ENCODE peak calls at places on chromosome 12, in ten cellular contexts. B is right atrium auricular region, A is stomach, R is K562, Y is fibroblast of the aortic adventitia, L is kidney, N is dorsolateral prefrontal cortex, S is astrocyte, Z is lung, C is upper lobe of right lung. U is an unnamed sample.

GRCh38 chr12:124523071-124523470 is 44.3 kb downstream of the NCOR2 start:
- DNase-seq in R (no peak), N (no peak), Z (no peak), A (no peak), C (no peak), Y (no peak), S (no peak), B (no peak), L (no peak), U (no peak)

GRCh38 chr12:76236640-76237039 is 111.6 kb downstream of the BBS10 start:
- DNase-seq in A (no peak), S (peak), B (no peak), R (no peak), Y (peak), Z (no peak), N (no peak), C (no peak), L (no peak), U (no peak)

GRCh38 chr12:107178776-107179175 is 85.4 kb upstream of the CRY1 start:
- DNase-seq in B (no peak), N (no peak), Z (no peak), C (no peak), R (no peak), S (no peak), Y (no peak), L (no peak), A (no peak), U (no peak)

GRCh38 chr12:95304673-95305198 is 87.1 kb downstream of the VEZT start:
- DNase-seq in R (no peak), B (no peak), Z (no peak), N (no peak), Y (peak), A (no peak), L (no peak), S (peak), C (no peak), U (no peak)

GRCh38 chr12:4379410-4379809 is at the start of gene FGF23:
- DNase-seq in R (no peak), B (no peak), Y (peak), A (no peak), S (peak), Z (no peak), C (no peak), L (no peak), N (no peak), U (no peak)

GRCh38 chr12:88552672-88553079 is 27.6 kb downstream of the KITLG start:
- DNase-seq in Z (no peak), B (no peak), A (no peak), R (no peak), Y (peak), L (no peak), S (peak), C (no peak), N (no peak), U (no peak)

GRCh38 chr12:63150255-63151060 is 543 bp downstream of the AVPR1A start:
- DNase-seq in L (peak), S (no peak), Y (no peak), N (no peak), B (no peak), Z (no peak), A (no peak), C (peak), R (no peak), U (no peak)

GRCh38 chr12:30796891-30797371 is 42.2 kb upstream of the CAPRIN2 start:
- DNase-seq in Z (no peak), Y (peak), C (no peak), N (no peak), R (no peak), S (peak), A (no peak), L (peak), B (no peak), U (no peak)

GRCh38 chr12:101552277-101552676 is 42.5 kb upstream of the MYBPC1 start:
- DNase-seq in N (no peak), L (no peak), Z (peak), C (no peak), R (no peak), A (no peak), Y (peak), B (peak), S (no peak), U (no peak)

GRCh38 chr12:113473942-113474341 is 2.3 kb upstream of the LHX5 start:
- DNase-seq in A (no peak), N (no peak), C (no peak), Y (no peak), S (no peak), B (no peak), Z (no peak), R (no peak), L (no peak), U (no peak)

GRCh38 chr12:68119724-68120211 is 39.8 kb downstream of the IFNG start:
- DNase-seq in A (no peak), C (no peak), Z (no peak), N (peak), Y (no peak), B (no peak), S (peak), R (no peak), L (no peak), U (no peak)

GRCh38 chr12:117646595-117646994 is 285.2 kb upstream of the NOS1 start:
- DNase-seq in R (no peak), N (no peak), Z (no peak), L (no peak), S (no peak), Y (no peak), C (no peak), B (no peak), A (no peak), U (no peak)

GRCh38 chr12:41092115-41092514 is 96.0 kb upstream of the PDZRN4 start:
- DNase-seq in S (no peak), Z (no peak), L (no peak), A (no peak), Y (no peak), C (no peak), N (no peak), R (no peak), B (no peak), U (no peak)

GRCh38 chr12:109460538-109460937 is 16.6 kb downstream of the KCTD10 start:
- DNase-seq in C (peak), A (no peak), Y (no peak), L (peak), R (no peak), Z (peak), B (no peak), N (no peak), S (no peak), U (no peak)

GRCh38 chr12:32312049-32312670 is 87.2 kb upstream of the FGD4 start:
- DNase-seq in A (no peak), B (no peak), Z (no peak), N (no peak), L (no peak), R (peak), Y (peak), C (no peak), S (peak), U (no peak)

GRCh38 chr12:118680361-118680963 is 300.9 kb upstream of the SRRM4 start:
- DNase-seq in Z (no peak), B (no peak), N (no peak), R (peak), L (peak), A (no peak), S (no peak), Y (no peak), C (no peak), U (peak)

GRCh38 chr12:91990525-91990924 is 155.1 kb downstream of the BTG1 start:
- DNase-seq in B (no peak), N (no peak), S (peak), Z (no peak), C (no peak), L (no peak), R (no peak), A (no peak), Y (peak), U (no peak)

GRCh38 chr12:943051-943450 is 6.4 kb downstream of the RAD52 start:
- DNase-seq in Z (no peak), R (no peak), C (no peak), Y (no peak), B (no peak), L (no peak), N (no peak), S (no peak), A (peak), U (no peak)

GRCh38 chr12:116524964-116525379 is 34.2 kb upstream of the MAP1LC3B2 start:
- DNase-seq in B (no peak), A (no peak), L (peak), C (no peak), S (peak), N (no peak), R (no peak), Y (peak), Z (no peak), U (no peak)

GRCh38 chr12:89247541-89247942 is 104.8 kb downstream of the DUSP6 start:
- DNase-seq in A (no peak), N (no peak), R (no peak), L (no peak), C (no peak), Z (no peak), Y (no peak), S (no peak), B (no peak), U (no peak)

GRCh38 chr12:19048943-19049342 is 80.6 kb upstream of the PLEKHA5 start:
- DNase-seq in N (no peak), L (no peak), Y (no peak), R (no peak), S (peak), Z (no peak), C (no peak), B (no peak), A (no peak), U (no peak)

GRCh38 chr12:103495158-103495782 is 498 bp downstream of the C12orf42 start:
- DNase-seq in C (peak), R (no peak), Y (no peak), Z (no peak), N (peak), B (no peak), A (peak), S (no peak), L (peak), U (peak)

GRCh38 chr12:121295746-121296617 is 527 bp downstream of the CAMKK2 start:
- DNase-seq in R (peak), A (no peak), C (peak), L (peak), Z (peak), Y (no peak), S (no peak), B (no peak), N (peak), U (peak)

GRCh38 chr12:124509676-124510300 is 57.6 kb downstream of the NCOR2 start:
- DNase-seq in Z (no peak), B (peak), Y (peak), A (peak), L (peak), C (no peak), S (peak), R (peak), N (peak), U (peak)

GRCh38 chr12:111444706-111445310 is 39.1 kb downstream of the SH2B3 start:
- DNase-seq in S (no peak), C (peak), A (peak), N (peak), R (no peak), L (peak), Y (peak), Z (peak), B (peak), U (peak)

GRCh38 chr12:112586148-112586783 is 167.5 kb downstream of the PTPN11 start:
- DNase-seq in Y (no peak), B (no peak), R (no peak), A (no peak), S (no peak), L (no peak), C (no peak), Z (no peak), N (no peak), U (no peak)

GRCh38 chr12:19129121-19129485 is 430 bp upstream of the PLEKHA5 start:
- DNase-seq in Y (peak), Z (no peak), C (no peak), S (no peak), R (no peak), L (no peak), B (no peak), A (no peak), N (no peak), U (no peak)

GRCh38 chr12:98513379-98514318 is 1.7 kb upstream of the TMPO start:
- DNase-seq in N (no peak), B (peak), Z (no peak), S (no peak), Y (no peak), A (no peak), R (peak), L (no peak), C (no peak), U (no peak)

GRCh38 chr12:121976950-121977349 is 44.7 kb upstream of the BCL7A start:
- DNase-seq in L (no peak), Z (no peak), N (no peak), B (no peak), C (no peak), R (no peak), A (no peak), S (no peak), Y (no peak), U (no peak)

GRCh38 chr12:49673446-49674317 is 33.5 kb downstream of the FMNL3 start:
- DNase-seq in Y (peak), L (peak), N (peak), S (peak), Z (peak), R (peak), A (peak), C (peak), B (peak), U (peak)

GRCh38 chr12:113242560-113242959 is 21.3 kb downstream of the TPCN1 start:
- DNase-seq in B (no peak), N (no peak), L (no peak), Y (no peak), S (no peak), C (no peak), Z (no peak), R (no peak), A (no peak), U (no peak)

GRCh38 chr12:29634057-29634456 is 136.6 kb upstream of the OVCH1 start:
- DNase-seq in N (no peak), A (no peak), L (no peak), Z (no peak), S (peak), R (no peak), C (no peak), B (no peak), Y (peak), U (no peak)

GRCh38 chr12:12722351-12723146 is 5.4 kb downstream of the CDKN1B start:
- DNase-seq in Z (no peak), N (no peak), S (peak), C (no peak), L (no peak), A (no peak), Y (peak), B (no peak), R (no peak), U (no peak)

GRCh38 chr12:102978316-102978715 is 20.8 kb downstream of the ASCL1 start:
- DNase-seq in B (no peak), L (no peak), C (no peak), Y (no peak), S (no peak), N (no peak), A (no peak), R (no peak), Z (no peak), U (no peak)

GRCh38 chr12:2198088-2198501 is 145.3 kb downstream of the CACNA1C start:
- DNase-seq in Z (no peak), L (no peak), R (no peak), C (no peak), S (peak), N (peak), A (no peak), Y (no peak), B (no peak), U (no peak)

GRCh38 chr12:69502342-69503081 is 32.3 kb downstream of the FRS2 start:
- DNase-seq in A (no peak), N (no peak), L (no peak), Y (no peak), S (peak), Z (no peak), R (no peak), B (no peak), C (no peak), U (no peak)

GRCh38 chr12:119804011-119804641 is 73.0 kb downstream of the CIT start:
- DNase-seq in R (peak), C (peak), Y (peak), S (peak), N (peak), B (peak), A (peak), Z (peak), L (peak), U (no peak)
- H3K4me3 ChIP-seq in R (no peak), C (no peak), Y (peak), S (peak), N (peak), B (peak), A (peak), Z (no peak), L (peak), U (peak)

GRCh38 chr12:132461526-132461925 is 28.4 kb upstream of the FBRSL1 start:
- DNase-seq in S (peak), B (no peak), C (no peak), R (no peak), Z (no peak), N (no peak), A (no peak), Y (no peak), L (peak), U (no peak)
- TF ChIP-seq CTCF in S (no peak), B (no peak), C (no peak), R (no peak), Z (no peak), N (no peak), A (no peak), Y (no peak), L (no peak), U (no peak)

GRCh38 chr12:7327913-7328312 is 24.0 kb downstream of the ACSM4 start:
- DNase-seq in C (no peak), Y (peak), Z (no peak), N (no peak), S (no peak), L (no peak), A (no peak), R (no peak), B (no peak), U (no peak)

GRCh38 chr12:7321624-7322023 is 17.8 kb downstream of the ACSM4 start:
- DNase-seq in L (no peak), C (no peak), Z (no peak), Y (no peak), N (no peak), S (no peak), B (no peak), A (no peak), R (peak), U (no peak)

GRCh38 chr12:7324176-7324575 is 20.3 kb downstream of the ACSM4 start:
- DNase-seq in C (no peak), R (no peak), L (no peak), S (no peak), B (no peak), Y (no peak), A (no peak), Z (no peak), N (no peak), U (no peak)

GRCh38 chr12:7319934-7320333 is 16.1 kb downstream of the ACSM4 start:
- DNase-seq in A (no peak), C (no peak), Z (no peak), N (no peak), Y (no peak), L (no peak), B (no peak), R (no peak), S (no peak), U (no peak)

GRCh38 chr12:7322599-7322998 is 18.7 kb downstream of the ACSM4 start:
- DNase-seq in N (no peak), S (no peak), A (no peak), B (no peak), C (no peak), Z (no peak), Y (no peak), R (no peak), L (no peak), U (no peak)
- H3K4me3 ChIP-seq in N (no peak), S (no peak), A (no peak), B (no peak), C (no peak), Z (no peak), Y (no peak), R (no peak), L (no peak), U (no peak)

GRCh38 chr12:132557969-132558856 is 52.2 kb downstream of the LRCOL1 start:
- DNase-seq in L (no peak), S (no peak), Y (no peak), A (no peak), R (no peak), Z (no peak), N (no peak), C (no peak), B (no peak), U (no peak)

GRCh38 chr12:132560421-132560830 is 50.0 kb downstream of the LRCOL1 start:
- DNase-seq in L (no peak), Z (no peak), C (no peak), R (peak), S (no peak), B (no peak), Y (no peak), A (peak), N (no peak), U (peak)

GRCh38 chr12:132560831-132561783 is 49.3 kb downstream of the LRCOL1 start:
- DNase-seq in Z (peak), N (peak), Y (peak), B (no peak), A (peak), R (peak), C (peak), L (no peak), S (no peak), U (peak)

GRCh38 chr12:132558861-132559623 is 51.3 kb downstream of the LRCOL1 start:
- DNase-seq in L (no peak), S (no peak), Z (no peak), R (no peak), Y (no peak), N (no peak), A (no peak), C (no peak), B (no peak), U (no peak)

DNA sequence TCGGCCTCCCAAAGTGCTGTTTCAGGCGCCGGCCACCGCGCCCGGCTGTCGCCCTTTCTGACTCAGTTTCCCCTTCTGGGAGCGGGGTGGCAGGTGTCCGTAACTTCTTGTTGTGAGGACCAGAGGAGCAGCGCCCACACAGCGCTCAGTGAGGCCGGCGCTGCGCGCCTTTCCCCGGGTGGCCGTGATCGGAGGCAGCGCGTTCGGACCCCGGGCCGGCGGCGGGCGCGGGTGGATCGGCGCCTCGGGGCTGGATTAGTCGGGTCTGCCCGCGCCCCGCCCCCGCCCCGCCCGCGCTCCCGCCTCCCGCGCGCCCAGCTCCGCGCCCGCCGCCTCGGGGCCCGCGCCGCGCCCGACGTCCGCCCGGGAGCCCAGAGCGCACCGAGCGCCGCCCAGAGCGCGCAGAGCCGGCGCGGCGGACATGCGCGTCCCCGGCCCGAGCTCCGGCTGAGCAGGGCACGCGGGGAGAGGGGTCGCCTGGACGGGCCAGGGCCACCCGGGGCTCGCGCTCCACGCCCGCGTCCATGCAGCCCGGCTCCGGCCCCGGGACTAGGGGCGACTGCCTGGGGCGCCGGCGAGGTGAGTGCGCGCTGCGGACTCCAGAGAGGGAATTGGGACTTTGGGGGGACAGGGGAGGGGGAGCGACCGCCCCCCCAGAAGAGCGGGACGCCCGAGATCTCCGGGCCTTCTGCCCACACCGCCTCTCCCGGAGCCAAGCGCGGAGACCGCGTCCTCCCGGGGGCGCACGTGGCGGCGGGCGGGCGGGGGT is 50.5 kb downstream of the LRCOL1 start:
- DNase-seq in S (peak), B (no peak), Y (no peak), L (no peak), R (peak), N (peak), A (peak), Z (no peak), C (no peak), U (peak)
- TF ChIP-seq CTCF in S (no peak), B (no peak), Y (no peak), L (no peak), R (no peak), N (no peak), A (no peak), Z (no peak), C (no peak), U (no peak)

GRCh38 chr12:8037046-8037663 is 4.6 kb downstream of the FOXJ2 start:
- DNase-seq in S (no peak), Y (no peak), Z (no peak), A (no peak), R (no peak), N (no peak), B (no peak), L (no peak), C (no peak), U (no peak)
- H3K4me3 ChIP-seq in S (no peak), Y (no peak), Z (no peak), A (no peak), R (no peak), N (no peak), B (no peak), L (no peak), C (no peak), U (no peak)

DNA sequence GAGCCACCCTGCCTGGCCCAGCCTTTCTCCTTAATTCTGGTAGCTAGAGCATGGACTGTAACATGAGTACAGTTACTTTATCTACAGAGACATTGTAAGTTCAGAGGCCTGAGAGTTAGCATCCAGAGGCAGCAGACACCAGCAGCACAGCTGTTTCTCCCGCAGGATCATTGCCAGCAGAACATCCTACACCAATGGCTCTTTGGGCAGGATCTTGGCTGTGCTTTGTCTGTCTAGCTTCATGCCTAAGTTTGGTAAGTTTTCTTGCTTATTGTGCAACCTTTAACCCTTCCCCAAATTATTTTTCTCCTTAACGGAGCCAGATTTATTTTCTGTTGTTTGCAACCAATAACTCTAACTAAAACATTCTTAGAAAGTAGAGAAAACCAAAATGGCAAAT is 21.6 kb downstream of the C12orf71 start:
- DNase-seq in Y (peak), S (no peak), N (no peak), B (no peak), A (no peak), R (no peak), C (no peak), L (no peak), Z (no peak), U (no peak)
- TF ChIP-seq CTCF in Y (no peak), S (no peak), N (no peak), B (no peak), A (no peak), R (no peak), C (no peak), L (no peak), Z (no peak), U (no peak)

GRCh38 chr12:65195387-65196055 is 26.1 kb downstream of the LEMD3 start:
- DNase-seq in L (no peak), B (no peak), A (no peak), C (no peak), S (no peak), N (no peak), R (no peak), Z (no peak), Y (no peak), U (no peak)
- H3K4me3 ChIP-seq in L (no peak), B (no peak), A (no peak), C (no peak), S (no peak), N (no peak), R (no peak), Z (no peak), Y (no peak), U (no peak)

GRCh38 chr12:47709277-47710048 is 3.6 kb upstream of the RPAP3 start:
- DNase-seq in N (no peak), C (no peak), Z (no peak), A (no peak), L (no peak), Y (no peak), S (no peak), R (no peak), B (no peak), U (no peak)
- TF ChIP-seq CTCF in N (no peak), C (no peak), Z (no peak), A (no peak), L (no peak), Y (no peak), S (no peak), R (no peak), B (no peak), U (no peak)

U was measured in transverse colon.